ENCODE peak calls at places on chromosome 2, in seven cellular contexts. One of them, this sample, is unnamed.

GRCh38 chr2:157254041-157254440 is 3.5 kb upstream of the GALNT5 start:
- DNase-seq in IMR-90: peak; percentile 64
- DNase-seq in fibroblast of lung: no peak
- DNase-seq in stomach: no peak
- DNase-seq in body of pancreas: no peak
- DNase-seq in upper lobe of right lung: no peak
- DNase-seq in naive thymus-derived CD4-positive, alpha-beta T cell: no peak
- DNase-seq in this sample: no peak

GRCh38 chr2:61247204-61247812 is 85.3 kb downstream of the C2orf74 start:
- DNase-seq in IMR-90: peak; percentile 48
- DNase-seq in fibroblast of lung: peak; percentile 59
- DNase-seq in stomach: no peak
- DNase-seq in body of pancreas: no peak
- DNase-seq in upper lobe of right lung: no peak
- DNase-seq in naive thymus-derived CD4-positive, alpha-beta T cell: no peak
- DNase-seq in this sample: no peak

GRCh38 chr2:11652555-11652954 is 17.4 kb downstream of the NTSR2 start:
- DNase-seq in IMR-90: no peak
- DNase-seq in fibroblast of lung: no peak
- DNase-seq in stomach: no peak
- DNase-seq in body of pancreas: no peak
- DNase-seq in upper lobe of right lung: no peak
- DNase-seq in naive thymus-derived CD4-positive, alpha-beta T cell: no peak
- DNase-seq in this sample: no peak

GRCh38 chr2:127176371-127177311 is 43.5 kb downstream of the CYP27C1 start:
- DNase-seq in IMR-90: peak; percentile 32
- DNase-seq in fibroblast of lung: peak; percentile 53
- DNase-seq in stomach: peak; percentile 29
- DNase-seq in body of pancreas: no peak
- DNase-seq in upper lobe of right lung: peak; percentile 68
- DNase-seq in naive thymus-derived CD4-positive, alpha-beta T cell: no peak
- DNase-seq in this sample: no peak

GRCh38 chr2:233814063-233814435 is 35.9 kb downstream of the MROH2A start:
- DNase-seq in IMR-90: peak; percentile 5
- DNase-seq in fibroblast of lung: no peak
- DNase-seq in stomach: no peak
- DNase-seq in body of pancreas: no peak
- DNase-seq in upper lobe of right lung: no peak
- DNase-seq in naive thymus-derived CD4-positive, alpha-beta T cell: no peak
- DNase-seq in this sample: no peak

GRCh38 chr2:119435148-119435952 is 3.7 kb downstream of the TMEM37 start:
- DNase-seq in IMR-90: no peak
- DNase-seq in fibroblast of lung: no peak
- DNase-seq in stomach: no peak
- DNase-seq in body of pancreas: no peak
- DNase-seq in upper lobe of right lung: no peak
- DNase-seq in naive thymus-derived CD4-positive, alpha-beta T cell: no peak
- DNase-seq in this sample: no peak

GRCh38 chr2:170818294-170819104 is 1.8 kb downstream of the GAD1 start:
- DNase-seq in IMR-90: no peak
- DNase-seq in fibroblast of lung: no peak
- DNase-seq in stomach: no peak
- DNase-seq in body of pancreas: no peak
- DNase-seq in upper lobe of right lung: no peak
- DNase-seq in naive thymus-derived CD4-positive, alpha-beta T cell: no peak
- DNase-seq in this sample: no peak

GRCh38 chr2:213232649-213233437 is 51.4 kb upstream of the SPAG16 start:
- DNase-seq in IMR-90: peak; percentile 29
- DNase-seq in fibroblast of lung: no peak
- DNase-seq in stomach: no peak
- DNase-seq in body of pancreas: no peak
- DNase-seq in upper lobe of right lung: no peak
- DNase-seq in naive thymus-derived CD4-positive, alpha-beta T cell: no peak
- DNase-seq in this sample: peak; percentile 6

GRCh38 chr2:157620956-157621355 is 7.7 kb downstream of the ACVR1C start:
- DNase-seq in IMR-90: peak; percentile 25
- DNase-seq in fibroblast of lung: no peak
- DNase-seq in stomach: no peak
- DNase-seq in body of pancreas: no peak
- DNase-seq in upper lobe of right lung: no peak
- DNase-seq in naive thymus-derived CD4-positive, alpha-beta T cell: no peak
- DNase-seq in this sample: no peak

GRCh38 chr2:40220177-40220925 is 231.5 kb downstream of the SLC8A1 start:
- DNase-seq in IMR-90: peak; percentile 72
- DNase-seq in fibroblast of lung: peak; percentile 95
- DNase-seq in stomach: no peak
- DNase-seq in body of pancreas: no peak
- DNase-seq in upper lobe of right lung: no peak
- DNase-seq in naive thymus-derived CD4-positive, alpha-beta T cell: no peak
- DNase-seq in this sample: no peak

GRCh38 chr2:75098856-75099255 is 100.5 kb downstream of the TACR1 start:
- DNase-seq in IMR-90: peak; percentile 31
- DNase-seq in fibroblast of lung: peak; percentile 32
- DNase-seq in stomach: no peak
- DNase-seq in body of pancreas: no peak
- DNase-seq in upper lobe of right lung: no peak
- DNase-seq in naive thymus-derived CD4-positive, alpha-beta T cell: no peak
- DNase-seq in this sample: no peak

GRCh38 chr2:40488101-40488598 is 36.3 kb upstream of the SLC8A1 start:
- DNase-seq in IMR-90: peak; percentile 56
- DNase-seq in fibroblast of lung: peak; percentile 69
- DNase-seq in stomach: no peak
- DNase-seq in body of pancreas: no peak
- DNase-seq in upper lobe of right lung: no peak
- DNase-seq in naive thymus-derived CD4-positive, alpha-beta T cell: no peak
- DNase-seq in this sample: no peak

GRCh38 chr2:20928617-20929016 is 105.7 kb upstream of the LDAH start:
- DNase-seq in IMR-90: no peak
- DNase-seq in fibroblast of lung: no peak
- DNase-seq in stomach: no peak
- DNase-seq in body of pancreas: no peak
- DNase-seq in upper lobe of right lung: no peak
- DNase-seq in naive thymus-derived CD4-positive, alpha-beta T cell: no peak
- DNase-seq in this sample: no peak

GRCh38 chr2:36339819-36340218 is 15.8 kb upstream of the CRIM1 start:
- DNase-seq in IMR-90: peak; percentile 55
- DNase-seq in fibroblast of lung: no peak
- DNase-seq in stomach: no peak
- DNase-seq in body of pancreas: no peak
- DNase-seq in upper lobe of right lung: no peak
- DNase-seq in naive thymus-derived CD4-positive, alpha-beta T cell: no peak
- DNase-seq in this sample: no peak

GRCh38 chr2:239938651-239939486 is 86.3 kb downstream of the NDUFA10 start:
- DNase-seq in IMR-90: no peak
- DNase-seq in fibroblast of lung: no peak
- DNase-seq in stomach: peak; percentile 20
- DNase-seq in body of pancreas: peak; percentile 4
- DNase-seq in upper lobe of right lung: peak; percentile 58
- DNase-seq in naive thymus-derived CD4-positive, alpha-beta T cell: no peak
- DNase-seq in this sample: no peak

GRCh38 chr2:169933124-169933711 is 106.0 kb downstream of the UBR3 start:
- DNase-seq in IMR-90: peak; percentile 54
- DNase-seq in fibroblast of lung: peak; percentile 62
- DNase-seq in stomach: no peak
- DNase-seq in body of pancreas: no peak
- DNase-seq in upper lobe of right lung: no peak
- DNase-seq in naive thymus-derived CD4-positive, alpha-beta T cell: no peak
- DNase-seq in this sample: no peak

GRCh38 chr2:95057535-95058453 is 32.3 kb downstream of the MAL start:
- DNase-seq in IMR-90: no peak
- DNase-seq in fibroblast of lung: no peak
- DNase-seq in stomach: peak; percentile 24
- DNase-seq in body of pancreas: peak; percentile 26
- DNase-seq in upper lobe of right lung: peak; percentile 36
- DNase-seq in naive thymus-derived CD4-positive, alpha-beta T cell: peak; percentile 8
- DNase-seq in this sample: no peak

GRCh38 chr2:2901384-2902345 is 476.0 kb downstream of the EIPR1 start:
- DNase-seq in IMR-90: no peak
- DNase-seq in fibroblast of lung: no peak
- DNase-seq in stomach: no peak
- DNase-seq in body of pancreas: no peak
- DNase-seq in upper lobe of right lung: no peak
- DNase-seq in naive thymus-derived CD4-positive, alpha-beta T cell: no peak
- DNase-seq in this sample: no peak

GRCh38 chr2:121036226-121036692 is 248.7 kb downstream of the TFCP2L1 start:
- DNase-seq in IMR-90: no peak
- DNase-seq in fibroblast of lung: no peak
- DNase-seq in stomach: no peak
- DNase-seq in body of pancreas: peak; percentile 32
- DNase-seq in upper lobe of right lung: no peak
- DNase-seq in naive thymus-derived CD4-positive, alpha-beta T cell: no peak
- DNase-seq in this sample: no peak

GRCh38 chr2:69464575-69464974 is 27.3 kb upstream of the NFU1 start:
- DNase-seq in IMR-90: peak; percentile 80
- DNase-seq in fibroblast of lung: peak; percentile 28
- DNase-seq in stomach: no peak
- DNase-seq in body of pancreas: peak; percentile 20
- DNase-seq in upper lobe of right lung: no peak
- DNase-seq in naive thymus-derived CD4-positive, alpha-beta T cell: no peak
- DNase-seq in this sample: no peak

GRCh38 chr2:27078267-27079194 is at the start of gene EMILIN1:
- DNase-seq in IMR-90: peak; percentile 96
- DNase-seq in fibroblast of lung: peak; percentile 98
- DNase-seq in stomach: peak; percentile 45
- DNase-seq in body of pancreas: peak; percentile 44
- DNase-seq in upper lobe of right lung: peak; percentile 78
- DNase-seq in naive thymus-derived CD4-positive, alpha-beta T cell: no peak
- DNase-seq in this sample: no peak

GRCh38 chr2:6443424-6443823 is 422.3 kb downstream of the CMPK2 start:
- DNase-seq in IMR-90: peak; percentile 29
- DNase-seq in fibroblast of lung: no peak
- DNase-seq in stomach: no peak
- DNase-seq in body of pancreas: no peak
- DNase-seq in upper lobe of right lung: no peak
- DNase-seq in naive thymus-derived CD4-positive, alpha-beta T cell: no peak
- DNase-seq in this sample: no peak

GRCh38 chr2:172098650-172099471 is 3.8 kb downstream of the DLX2 start:
- DNase-seq in IMR-90: peak; percentile 71
- DNase-seq in fibroblast of lung: no peak
- DNase-seq in stomach: no peak
- DNase-seq in body of pancreas: peak; percentile 48
- DNase-seq in upper lobe of right lung: no peak
- DNase-seq in naive thymus-derived CD4-positive, alpha-beta T cell: peak; percentile 69
- DNase-seq in this sample: no peak

GRCh38 chr2:27901219-27901618 is 10.7 kb downstream of the BABAM2 start:
- DNase-seq in IMR-90: peak; percentile 32
- DNase-seq in fibroblast of lung: no peak
- DNase-seq in stomach: no peak
- DNase-seq in body of pancreas: no peak
- DNase-seq in upper lobe of right lung: no peak
- DNase-seq in naive thymus-derived CD4-positive, alpha-beta T cell: no peak
- DNase-seq in this sample: no peak

GRCh38 chr2:129891341-129892320 is 87.8 kb upstream of the RAB6C start:
- DNase-seq in IMR-90: no peak
- DNase-seq in fibroblast of lung: no peak
- DNase-seq in stomach: peak; percentile 4
- DNase-seq in body of pancreas: no peak
- DNase-seq in upper lobe of right lung: peak; percentile 38
- DNase-seq in naive thymus-derived CD4-positive, alpha-beta T cell: no peak
- DNase-seq in this sample: no peak

GRCh38 chr2:156455366-156455975 is 19.3 kb downstream of the GPD2 start:
- DNase-seq in IMR-90: peak; percentile 50
- DNase-seq in fibroblast of lung: peak; percentile 65
- DNase-seq in stomach: no peak
- DNase-seq in body of pancreas: no peak
- DNase-seq in upper lobe of right lung: no peak
- DNase-seq in naive thymus-derived CD4-positive, alpha-beta T cell: no peak
- DNase-seq in this sample: no peak

GRCh38 chr2:63590621-63591408 is 2.1 kb downstream of the MDH1 start:
- DNase-seq in IMR-90: no peak
- DNase-seq in fibroblast of lung: peak; percentile 62
- DNase-seq in stomach: no peak
- DNase-seq in body of pancreas: peak; percentile 8
- DNase-seq in upper lobe of right lung: no peak
- DNase-seq in naive thymus-derived CD4-positive, alpha-beta T cell: no peak
- DNase-seq in this sample: no peak

GRCh38 chr2:237720962-237721361 is 77.6 kb upstream of the RBM44 start:
- DNase-seq in IMR-90: peak; percentile 83
- DNase-seq in fibroblast of lung: no peak
- DNase-seq in stomach: no peak
- DNase-seq in body of pancreas: no peak
- DNase-seq in upper lobe of right lung: no peak
- DNase-seq in naive thymus-derived CD4-positive, alpha-beta T cell: no peak
- DNase-seq in this sample: no peak
- H3K4me1 ChIP-seq in IMR-90: peaks cover 20% of the 10 kb centered on the region
- H3K4me1 ChIP-seq in fibroblast of lung: peaks cover 2% of the 10 kb centered on the region
- H3K4me1 ChIP-seq in stomach: peaks cover 22% of the 10 kb centered on the region
- H3K4me1 ChIP-seq in body of pancreas: peaks cover 41% of the 10 kb centered on the region
- H3K4me1 ChIP-seq in upper lobe of right lung: peaks cover 23% of the 10 kb centered on the region
- H3K4me1 ChIP-seq in naive thymus-derived CD4-positive, alpha-beta T cell: peaks cover under 1% of the 10 kb centered on the region
- H3K4me1 ChIP-seq in this sample: peaks cover 10% of the 10 kb centered on the region

DNA sequence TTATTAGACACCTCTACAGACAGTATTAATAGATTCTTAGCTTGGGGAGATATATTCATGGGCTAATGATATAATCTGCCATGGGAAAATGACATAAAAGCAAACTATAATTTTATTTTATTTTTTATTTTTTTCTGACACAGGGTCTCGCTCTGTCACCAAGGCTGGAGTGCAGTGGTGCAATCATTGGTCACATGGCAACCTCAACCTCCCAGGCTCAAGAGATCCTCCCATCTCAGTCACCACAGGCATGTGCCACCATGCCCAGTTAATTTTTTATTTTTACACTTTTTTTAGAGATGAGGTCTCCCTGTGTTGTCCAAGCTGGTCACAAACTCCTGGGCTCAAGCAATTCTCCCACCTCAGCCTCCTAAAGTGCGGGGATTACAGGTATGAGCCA is 39.3 kb downstream of the RTN4 start:
- DNase-seq in IMR-90: peak; percentile 32
- DNase-seq in fibroblast of lung: peak; percentile 43
- DNase-seq in stomach: no peak
- DNase-seq in body of pancreas: peak; percentile 59
- DNase-seq in upper lobe of right lung: no peak
- DNase-seq in naive thymus-derived CD4-positive, alpha-beta T cell: no peak
- DNase-seq in this sample: no peak
- H3K4me1 ChIP-seq in IMR-90: peaks cover 27% of the 10 kb centered on the region
- H3K4me1 ChIP-seq in fibroblast of lung: peaks cover 19% of the 10 kb centered on the region
- H3K4me1 ChIP-seq in stomach: peaks cover 63% of the 10 kb centered on the region
- H3K4me1 ChIP-seq in body of pancreas: peaks cover 74% of the 10 kb centered on the region
- H3K4me1 ChIP-seq in upper lobe of right lung: peaks cover 78% of the 10 kb centered on the region
- H3K4me1 ChIP-seq in naive thymus-derived CD4-positive, alpha-beta T cell: peaks cover 27% of the 10 kb centered on the region
- H3K4me1 ChIP-seq in this sample: peaks cover 21% of the 10 kb centered on the region

DNA sequence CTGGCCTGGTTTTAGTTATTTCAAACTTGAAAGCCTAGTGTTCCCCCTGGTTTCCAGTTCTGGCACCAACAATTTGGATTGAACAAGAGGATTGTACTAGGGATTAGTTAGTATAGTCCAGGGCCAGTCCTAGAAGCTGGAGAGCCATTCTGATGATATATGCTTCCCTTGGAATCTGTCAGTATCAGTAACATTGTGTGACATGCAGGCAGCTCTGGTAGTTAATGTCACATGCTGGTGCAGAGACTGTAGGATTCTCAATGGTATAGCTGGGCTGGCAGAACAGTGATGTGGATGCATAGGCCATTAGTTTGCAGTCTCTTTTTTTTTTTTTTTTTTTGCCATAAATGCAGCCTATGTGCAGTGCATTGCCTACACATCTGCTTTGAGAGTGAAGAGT is 3.6 kb downstream of the MGAT5 start:
- DNase-seq in IMR-90: no peak
- DNase-seq in fibroblast of lung: no peak
- DNase-seq in stomach: no peak
- DNase-seq in body of pancreas: no peak
- DNase-seq in upper lobe of right lung: no peak
- DNase-seq in naive thymus-derived CD4-positive, alpha-beta T cell: no peak
- DNase-seq in this sample: no peak
- H3K4me1 ChIP-seq in IMR-90: peaks cover 36% of the 10 kb centered on the region
- H3K4me1 ChIP-seq in fibroblast of lung: peaks cover 34% of the 10 kb centered on the region
- H3K4me1 ChIP-seq in stomach: peaks cover 57% of the 10 kb centered on the region
- H3K4me1 ChIP-seq in body of pancreas: peaks cover 39% of the 10 kb centered on the region
- H3K4me1 ChIP-seq in upper lobe of right lung: peaks cover 48% of the 10 kb centered on the region
- H3K4me1 ChIP-seq in naive thymus-derived CD4-positive, alpha-beta T cell: peaks cover 34% of the 10 kb centered on the region
- H3K4me1 ChIP-seq in this sample: peaks cover 60% of the 10 kb centered on the region

GRCh38 chr2:241777167-241777685 is 604 bp downstream of the GAL3ST2 start:
- DNase-seq in IMR-90: no peak
- DNase-seq in fibroblast of lung: no peak
- DNase-seq in stomach: no peak
- DNase-seq in body of pancreas: no peak
- DNase-seq in upper lobe of right lung: peak; percentile 52
- DNase-seq in naive thymus-derived CD4-positive, alpha-beta T cell: peak; percentile 6
- DNase-seq in this sample: no peak
- H3K4me1 ChIP-seq in IMR-90: peaks cover 6% of the 10 kb centered on the region
- H3K4me1 ChIP-seq in fibroblast of lung: peaks cover 6% of the 10 kb centered on the region
- H3K4me1 ChIP-seq in stomach: peaks cover 17% of the 10 kb centered on the region
- H3K4me1 ChIP-seq in body of pancreas: no peaks in the 10 kb centered on the region
- H3K4me1 ChIP-seq in upper lobe of right lung: no peaks in the 10 kb centered on the region
- H3K4me1 ChIP-seq in naive thymus-derived CD4-positive, alpha-beta T cell: peaks cover 5% of the 10 kb centered on the region
- H3K4me1 ChIP-seq in this sample: peaks cover 6% of the 10 kb centered on the region